ENCODE peak calls at places on chromosomes 5 and 9, in four cellular contexts. R is T-helper 1 cell, O is RWPE1, Z is H9. J is an unnamed sample.

GRCh38 chr5:137735531-137736284 is at the start of gene KLHL3:
- DNase-seq in R (peak), O (no peak), Z (peak), J (peak)

GRCh38 chr9:92133949-92134604 is 18.9 kb upstream of the SPTLC1 start:
- DNase-seq in R (peak), O (peak), Z (peak), J (peak)

GRCh38 chr5:36655171-36655570 is 48.8 kb downstream of the SLC1A3 start:
- DNase-seq in R (no peak), O (no peak), Z (peak), J (no peak)

GRCh38 chr9:126049896-126050604 is 276.6 kb upstream of the MVB12B start:
- DNase-seq in R (no peak), O (no peak), Z (no peak), J (no peak)

GRCh38 chr5:159697536-159697935 is 218.7 kb upstream of the ADRA1B start:
- DNase-seq in R (no peak), O (no peak), Z (no peak), J (no peak)

GRCh38 chr5:125976421-125977060 is 446.7 kb upstream of the GRAMD2B start:
- DNase-seq in R (no peak), O (no peak), Z (no peak), J (no peak)

GRCh38 chr9:132648283-132648682 is 21.5 kb downstream of the DDX31 start:
- DNase-seq in R (no peak), O (no peak), Z (no peak), J (no peak)

GRCh38 chr9:13688223-13688989 is 408.9 kb upstream of the MPDZ start:
- DNase-seq in R (no peak), O (no peak), Z (no peak), J (no peak)

GRCh38 chr9:77084094-77084493 is 64.6 kb downstream of the FOXB2 start:
- DNase-seq in R (no peak), O (no peak), Z (no peak), J (no peak)

GRCh38 chr5:65014769-65015168 is 246.0 kb downstream of the CWC27 start:
- DNase-seq in R (no peak), O (no peak), Z (no peak), J (no peak)

GRCh38 chr9:110391826-110392485 is 54.3 kb upstream of the TXNDC8 start:
- DNase-seq in R (no peak), O (no peak), Z (no peak), J (no peak)

GRCh38 chr5:135160036-135160675 is 126.1 kb upstream of the PITX1 start:
- DNase-seq in R (no peak), O (no peak), Z (no peak), J (no peak)

GRCh38 chr9:94929373-94929764 is 202.9 kb downstream of the AOPEP start:
- DNase-seq in R (no peak), O (peak), Z (no peak), J (no peak)

GRCh38 chr9:86741311-86742215 is 205.7 kb downstream of the GAS1 start:
- DNase-seq in R (no peak), O (peak), Z (no peak), J (no peak)

GRCh38 chr5:72194846-72195245 is 87.6 kb downstream of the MAP1B start:
- DNase-seq in R (no peak), O (no peak), Z (no peak), J (no peak)

GRCh38 chr9:73805853-73806458 is 654.3 kb downstream of the ANXA1 start:
- DNase-seq in R (no peak), O (no peak), Z (no peak), J (no peak)

GRCh38 chr5:94045839-94046782 is 304.7 kb upstream of the POU5F2 start:
- DNase-seq in R (no peak), O (no peak), Z (no peak), J (no peak)

GRCh38 chr5:167902298-167902697 is 389.1 kb upstream of the WWC1 start:
- DNase-seq in R (no peak), O (no peak), Z (no peak), J (no peak)

GRCh38 chr5:160467555-160468418 is 46.1 kb downstream of the PTTG1 start:
- DNase-seq in R (peak), O (no peak), Z (peak), J (peak)

GRCh38 chr5:59491944-59492343 is 401.6 kb downstream of the PDE4D start:
- DNase-seq in R (no peak), O (no peak), Z (no peak), J (no peak)

GRCh38 chr9:136700959-136701664 is 11.3 kb upstream of the DIPK1B start:
- DNase-seq in R (peak), O (no peak), Z (no peak), J (peak)

GRCh38 chr9:106864533-106865143 is 1.7 kb downstream of the ZNF462 start:
- DNase-seq in R (no peak), O (peak), Z (no peak), J (no peak)

GRCh38 chr5:104754311-104754995 is 1191.9 kb upstream of the NUDT12 start:
- DNase-seq in R (no peak), O (no peak), Z (no peak), J (no peak)

GRCh38 chr5:1152771-1153282 is 41.0 kb upstream of the SLC12A7 start:
- DNase-seq in R (no peak), O (no peak), Z (no peak), J (no peak)

GRCh38 chr5:79851694-79852006 is 139.4 kb downstream of the MTX3 start:
- DNase-seq in R (no peak), O (no peak), Z (no peak), J (no peak)

GRCh38 chr5:131513780-131514179 is 121.2 kb downstream of the RAPGEF6 start:
- DNase-seq in R (no peak), O (no peak), Z (no peak), J (no peak)

GRCh38 chr9:134791009-134791408 is 89.6 kb upstream of the FCN2 start:
- DNase-seq in R (no peak), O (no peak), Z (no peak), J (no peak)

GRCh38 chr9:134157378-134157885 is 6.9 kb downstream of the RNU6ATAC start:
- DNase-seq in R (no peak), O (no peak), Z (no peak), J (no peak)

GRCh38 chr9:82598254-82599039 is 464.5 kb downstream of the RASEF start:
- DNase-seq in R (no peak), O (no peak), Z (no peak), J (no peak)

GRCh38 chr5:5229405-5229804 is 89.3 kb downstream of the ADAMTS16 start:
- DNase-seq in R (no peak), O (no peak), Z (no peak), J (no peak)

GRCh38 chr5:115415143-115415491 is 118.7 kb upstream of the CCDC112 start:
- DNase-seq in R (no peak), O (peak), Z (no peak), J (no peak)

GRCh38 chr9:135536166-135536565 is 9.8 kb upstream of the OBP2A start:
- DNase-seq in R (no peak), O (no peak), Z (no peak), J (no peak)

GRCh38 chr9:88425538-88425950 is 37.3 kb downstream of the SPIN1 start:
- DNase-seq in R (no peak), O (no peak), Z (no peak), J (no peak)